ENCODE peak calls at places on chromosomes 5 and 9, in ten cellular contexts. C, U, Y, E, N, L, J, O, A and V are unnamed samples.

GRCh38 chr5:759111-759741 is 25.3 kb downstream of the ZDHHC11B start:
- DNase-seq in C (peak; percentile 25), U (no peak), Y (peak; percentile 84), E (peak; percentile 28), N (peak; percentile 83), L (peak; percentile 96), J (peak; percentile 83), O (peak; percentile 77), A (peak; percentile 76), V (no peak)

GRCh38 chr5:44536650-44537260 is 147.5 kb upstream of the FGF10 start:
- DNase-seq in C (peak; percentile 65), U (peak; percentile 22), Y (no peak), E (no peak), N (no peak), L (peak; percentile 60), J (peak; percentile 62), O (no peak), A (no peak), V (peak; percentile 20)

GRCh38 chr5:153798830-153799229 is 239.9 kb downstream of the FAM114A2 start:
- DNase-seq in C (no peak), U (no peak), Y (no peak), E (no peak), N (no peak), L (no peak), J (no peak), O (no peak), A (no peak), V (no peak)

GRCh38 chr5:122101636-122102285 is 23.7 kb upstream of the LOX start:
- DNase-seq in C (peak; percentile 82), U (no peak), Y (no peak), E (no peak), N (no peak), L (no peak), J (peak; percentile 28), O (no peak), A (no peak), V (peak; percentile 47)

GRCh38 chr5:76986828-76987526 is 34.1 kb downstream of the CRHBP start:
- DNase-seq in C (no peak), U (no peak), Y (no peak), E (no peak), N (no peak), L (no peak), J (peak; percentile 93), O (no peak), A (no peak), V (no peak)

GRCh38 chr9:109708507-109708945 is 71.5 kb upstream of the PALM2AKAP2 start:
- DNase-seq in C (peak; percentile 29), U (no peak), Y (peak; percentile 49), E (no peak), N (no peak), L (no peak), J (no peak), O (no peak), A (no peak), V (no peak)

GRCh38 chr5:135432113-135432512 is 15.0 kb downstream of the DCANP1 start:
- DNase-seq in C (no peak), U (no peak), Y (no peak), E (no peak), N (no peak), L (no peak), J (no peak), O (no peak), A (no peak), V (no peak)

GRCh38 chr5:78726003-78726402 is 77.4 kb upstream of the LHFPL2 start:
- DNase-seq in C (no peak), U (no peak), Y (no peak), E (no peak), N (no peak), L (no peak), J (no peak), O (no peak), A (no peak), V (no peak)

GRCh38 chr9:124771867-124772621 is 933 bp upstream of the NR6A1 start:
- DNase-seq in C (peak; percentile 72), U (peak; percentile 77), Y (peak; percentile 69), E (peak; percentile 77), N (no peak), L (no peak), J (peak; percentile 91), O (peak; percentile 73), A (peak; percentile 68), V (peak; percentile 93)

GRCh38 chr5:170631471-170632195 is 127.8 kb downstream of the KCNIP1 start:
- DNase-seq in C (no peak), U (no peak), Y (peak; percentile 29), E (no peak), N (no peak), L (no peak), J (peak; percentile 81), O (peak; percentile 28), A (peak; percentile 28), V (peak; percentile 28)

DNA sequence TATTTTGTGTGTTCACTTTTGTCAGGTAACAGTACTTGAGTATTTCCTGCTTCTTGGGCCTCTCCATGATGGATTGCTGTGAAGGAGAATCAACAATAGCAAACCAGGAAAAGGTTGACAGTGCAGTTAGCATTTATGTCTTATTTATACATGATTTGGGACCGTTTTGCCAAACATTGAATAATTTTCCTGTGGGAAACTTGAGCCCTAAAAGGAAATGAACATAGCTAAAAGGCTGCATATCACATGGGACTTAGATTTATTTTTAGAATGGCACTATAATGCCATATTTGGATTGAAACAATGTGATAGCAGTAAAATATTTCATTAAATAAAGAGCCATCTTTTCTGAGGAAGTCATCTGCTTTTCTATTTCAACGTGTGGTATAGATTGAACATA is 15.3 kb downstream of the GPR21 start:
- DNase-seq in C (peak; percentile 74), U (no peak), Y (no peak), E (no peak), N (no peak), L (no peak), J (no peak), O (no peak), A (no peak), V (no peak)
- H3K4me3 ChIP-seq in C (no peak overlapping the region), U (no peak overlapping the region), Y (no peak overlapping the region), E (no peak overlapping the region), N (no peak overlapping the region), L (no peak overlapping the region), J (no peak overlapping the region), O (no peak overlapping the region), A (no peak overlapping the region), V (no peak overlapping the region)

GRCh38 chr5:129747847-129748407 is at the start of gene MINAR2:
- DNase-seq in C (no peak), U (no peak), Y (no peak), E (no peak), N (no peak), L (no peak), J (no peak), O (no peak), A (no peak), V (no peak)
- H3K4me1 ChIP-seq in C (no peaks in the 10 kb centered on the region), U (no peaks in the 10 kb centered on the region), Y (no peaks in the 10 kb centered on the region), E (no peaks in the 10 kb centered on the region), N (no peaks in the 10 kb centered on the region), L (no peaks in the 10 kb centered on the region), J (no peaks in the 10 kb centered on the region), O (no peaks in the 10 kb centered on the region), A (no peaks in the 10 kb centered on the region), V (peaks cover 10% of the 10 kb centered on the region)

GRCh38 chr9:86328153-86328552 is 26.1 kb downstream of the TUT7 start:
- DNase-seq in C (no peak), U (peak; percentile 64), Y (no peak), E (no peak), N (no peak), L (no peak), J (peak; percentile 19), O (no peak), A (no peak), V (no peak)

GRCh38 chr9:86333651-86334050 is 20.6 kb downstream of the TUT7 start:
- DNase-seq in C (no peak), U (no peak), Y (no peak), E (no peak), N (no peak), L (no peak), J (no peak), O (no peak), A (no peak), V (no peak)

GRCh38 chr9:86326536-86326935 is 27.7 kb downstream of the TUT7 start:
- DNase-seq in C (no peak), U (no peak), Y (no peak), E (no peak), N (no peak), L (no peak), J (no peak), O (no peak), A (no peak), V (no peak)

GRCh38 chr9:86329649-86330048 is 24.6 kb downstream of the TUT7 start:
- DNase-seq in C (no peak), U (no peak), Y (no peak), E (no peak), N (no peak), L (no peak), J (no peak), O (no peak), A (no peak), V (no peak)

GRCh38 chr9:86330186-86330585 is 24.0 kb downstream of the TUT7 start:
- DNase-seq in C (no peak), U (no peak), Y (no peak), E (no peak), N (no peak), L (no peak), J (no peak), O (no peak), A (no peak), V (no peak)
- H3K36me3 ChIP-seq in C (peaks cover 5% of the 10 kb centered on the region), U (peaks cover 36% of the 10 kb centered on the region), Y (peaks cover 3% of the 10 kb centered on the region), E (no peaks in the 10 kb centered on the region), N (peaks cover 37% of the 10 kb centered on the region), L (peaks cover 46% of the 10 kb centered on the region), J (no peaks in the 10 kb centered on the region), O (no peaks in the 10 kb centered on the region), A (peaks cover 93% of the 10 kb centered on the region), V (peaks cover 59% of the 10 kb centered on the region)

GRCh38 chr9:133428579-133429215 is 6.5 kb downstream of the ADAMTS13 start:
- DNase-seq in C (no peak), U (no peak), Y (no peak), E (no peak), N (no peak), L (no peak), J (peak; percentile 83), O (no peak), A (no peak), V (no peak)
- H3K4me3 ChIP-seq in C (no peak overlapping the region), U (peak overlapping the region; percentile 32), Y (peak overlapping the region; percentile 40), E (no peak overlapping the region), N (peak overlapping the region; percentile 10), L (peak overlapping the region; percentile 44), J (no peak overlapping the region), O (peak overlapping the region; percentile 33), A (peak overlapping the region; percentile 56), V (no peak overlapping the region)

DNA sequence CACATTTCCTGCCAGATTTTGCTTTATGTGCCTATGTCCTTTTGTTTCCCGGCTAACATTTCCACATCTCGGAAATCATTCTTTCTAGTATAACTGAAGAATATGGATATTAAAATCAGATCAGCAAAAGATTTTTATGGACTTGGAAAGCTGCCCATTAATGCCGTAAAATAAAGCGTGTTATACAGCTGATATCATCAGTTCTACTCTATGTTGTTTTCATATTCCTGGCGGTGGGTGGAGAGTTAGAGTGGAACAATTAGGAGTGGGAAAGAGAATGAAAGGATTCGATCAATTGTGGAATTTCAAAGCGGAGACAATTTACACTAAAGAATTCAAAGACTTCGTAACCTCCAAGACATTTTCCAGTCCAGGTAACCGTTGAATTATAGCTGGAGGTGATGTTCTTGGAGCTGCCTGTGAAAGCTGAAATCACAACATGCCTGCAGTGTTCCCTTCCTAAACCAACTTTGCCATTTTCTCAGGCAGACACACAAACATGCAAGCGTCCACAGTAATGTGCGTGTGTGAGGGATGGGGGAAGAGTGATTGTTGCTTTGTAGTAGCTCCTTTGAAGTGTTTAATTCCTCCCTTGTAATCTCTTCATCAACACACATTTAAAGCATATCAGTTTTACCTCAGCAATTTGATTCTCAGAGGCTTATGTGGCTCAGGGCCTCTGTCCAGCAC is 543.9 kb downstream of the RAB3C start:
- DNase-seq in C (peak; percentile 79), U (no peak), Y (no peak), E (no peak), N (no peak), L (no peak), J (peak; percentile 63), O (no peak), A (no peak), V (no peak)
- H3K4me1 ChIP-seq in C (peaks cover 4% of the 10 kb centered on the region), U (no peaks in the 10 kb centered on the region), Y (peaks cover 49% of the 10 kb centered on the region), E (no peaks in the 10 kb centered on the region), N (no peaks in the 10 kb centered on the region), L (peaks cover 50% of the 10 kb centered on the region), J (peaks cover 11% of the 10 kb centered on the region), O (peaks cover 55% of the 10 kb centered on the region), A (peaks cover 57% of the 10 kb centered on the region), V (peaks cover 50% of the 10 kb centered on the region)